ENCODE peak calls at places on chromosomes 2 and 18, in seven cellular contexts. One of them, this sample, is unnamed.
A peak's percentile ranks its signal among the peaks of the same experiment; 100 is the strongest.

GRCh38 chr2:104755026-104755856 is 98.7 kb upstream of the POU3F3 start:
- DNase-seq in heart left ventricle: no peak
- DNase-seq in astrocyte of the spinal cord: peak; percentile 19
- DNase-seq in DMS79: no peak
- DNase-seq in lower leg skin: no peak
- DNase-seq in NCI-H2081: no peak
- DNase-seq in GM20000: no peak
- DNase-seq in this sample: no peak

GRCh38 chr2:191218292-191218898 is 26.8 kb upstream of the MYO1B start:
- DNase-seq in heart left ventricle: no peak
- DNase-seq in astrocyte of the spinal cord: peak; percentile 88
- DNase-seq in DMS79: no peak
- DNase-seq in lower leg skin: no peak
- DNase-seq in NCI-H2081: peak; percentile 29
- DNase-seq in GM20000: peak; percentile 12
- DNase-seq in this sample: peak; percentile 59

GRCh38 chr2:11757101-11757500 is 10.7 kb downstream of the LPIN1 start:
- DNase-seq in heart left ventricle: no peak
- DNase-seq in astrocyte of the spinal cord: no peak
- DNase-seq in DMS79: peak; percentile 38
- DNase-seq in lower leg skin: no peak
- DNase-seq in NCI-H2081: no peak
- DNase-seq in GM20000: no peak
- DNase-seq in this sample: no peak

GRCh38 chr2:133655565-133656113 is 87.4 kb upstream of the NCKAP5 start:
- DNase-seq in heart left ventricle: no peak
- DNase-seq in astrocyte of the spinal cord: no peak
- DNase-seq in DMS79: no peak
- DNase-seq in lower leg skin: no peak
- DNase-seq in NCI-H2081: no peak
- DNase-seq in GM20000: no peak
- DNase-seq in this sample: no peak

GRCh38 chr2:102667072-102667471 is 47.7 kb downstream of the SLC9A2 start:
- DNase-seq in heart left ventricle: no peak
- DNase-seq in astrocyte of the spinal cord: no peak
- DNase-seq in DMS79: no peak
- DNase-seq in lower leg skin: no peak
- DNase-seq in NCI-H2081: no peak
- DNase-seq in GM20000: no peak
- DNase-seq in this sample: peak; percentile 11

GRCh38 chr2:174585111-174585510 is 12.5 kb downstream of the WIPF1 start:
- DNase-seq in heart left ventricle: no peak
- DNase-seq in astrocyte of the spinal cord: no peak
- DNase-seq in DMS79: no peak
- DNase-seq in lower leg skin: no peak
- DNase-seq in NCI-H2081: peak; percentile 31
- DNase-seq in GM20000: no peak
- DNase-seq in this sample: no peak

GRCh38 chr2:129975016-129975774 is 4.3 kb upstream of the RAB6C start:
- DNase-seq in heart left ventricle: no peak
- DNase-seq in astrocyte of the spinal cord: no peak
- DNase-seq in DMS79: no peak
- DNase-seq in lower leg skin: no peak
- DNase-seq in NCI-H2081: no peak
- DNase-seq in GM20000: no peak
- DNase-seq in this sample: no peak

GRCh38 chr2:127953128-127953718 is 67.5 kb upstream of the AMMECR1L start:
- DNase-seq in heart left ventricle: no peak
- DNase-seq in astrocyte of the spinal cord: peak; percentile 33
- DNase-seq in DMS79: no peak
- DNase-seq in lower leg skin: no peak
- DNase-seq in NCI-H2081: no peak
- DNase-seq in GM20000: no peak
- DNase-seq in this sample: no peak

GRCh38 chr2:64276417-64277095 is 132.3 kb upstream of the PELI1 start:
- DNase-seq in heart left ventricle: no peak
- DNase-seq in astrocyte of the spinal cord: no peak
- DNase-seq in DMS79: no peak
- DNase-seq in lower leg skin: no peak
- DNase-seq in NCI-H2081: no peak
- DNase-seq in GM20000: no peak
- DNase-seq in this sample: peak; percentile 89

GRCh38 chr2:129849559-129850160 is 129.8 kb upstream of the RAB6C start:
- DNase-seq in heart left ventricle: no peak
- DNase-seq in astrocyte of the spinal cord: peak; percentile 84
- DNase-seq in DMS79: peak; percentile 51
- DNase-seq in lower leg skin: no peak
- DNase-seq in NCI-H2081: peak; percentile 16
- DNase-seq in GM20000: peak; percentile 60
- DNase-seq in this sample: peak; percentile 79

GRCh38 chr18:6363216-6363615 is 51.5 kb downstream of the L3MBTL4 start:
- DNase-seq in heart left ventricle: no peak
- DNase-seq in astrocyte of the spinal cord: no peak
- DNase-seq in DMS79: no peak
- DNase-seq in lower leg skin: no peak
- DNase-seq in NCI-H2081: no peak
- DNase-seq in GM20000: peak; percentile 60
- DNase-seq in this sample: peak; percentile 13

GRCh38 chr2:20542269-20542668 is 95.4 kb downstream of the RHOB start:
- DNase-seq in heart left ventricle: no peak
- DNase-seq in astrocyte of the spinal cord: no peak
- DNase-seq in DMS79: no peak
- DNase-seq in lower leg skin: no peak
- DNase-seq in NCI-H2081: no peak
- DNase-seq in GM20000: no peak
- DNase-seq in this sample: no peak

This sample was measured in renal cortical epithelial cell.